ENCODE peak calls at places on chromosomes 2 and 18, in four cellular contexts. One of them, this sample, is unnamed.

GRCh38 chr2:172252154-172252553 is 149.5 kb upstream of the DLX2 start:
- DNase-seq in GM13976: no peak
- DNase-seq in esophagus squamous epithelium: no peak
- DNase-seq in stimulated activated CD4-positive, alpha-beta T cell treated with anti-CD3 and anti-CD28 coated beads, Interleukin-12 subunit alpha, Interleukin-12 subunit beta, amount 100 ng/mL, for 48 hours: no peak
- DNase-seq in this sample: no peak

GRCh38 chr2:164538250-164538866 is 82.9 kb downstream of the GRB14 start:
- DNase-seq in GM13976: peak; percentile 34
- DNase-seq in esophagus squamous epithelium: no peak
- DNase-seq in stimulated activated CD4-positive, alpha-beta T cell treated with anti-CD3 and anti-CD28 coated beads, Interleukin-12 subunit alpha, Interleukin-12 subunit beta, amount 100 ng/mL, for 48 hours: no peak
- DNase-seq in this sample: no peak

GRCh38 chr2:151691621-151692020 is 42.7 kb downstream of the NEB start:
- DNase-seq in GM13976: no peak
- DNase-seq in esophagus squamous epithelium: no peak
- DNase-seq in stimulated activated CD4-positive, alpha-beta T cell treated with anti-CD3 and anti-CD28 coated beads, Interleukin-12 subunit alpha, Interleukin-12 subunit beta, amount 100 ng/mL, for 48 hours: no peak
- DNase-seq in this sample: no peak

GRCh38 chr2:240502430-240503121 is 55.2 kb downstream of the ANKMY1 start:
- DNase-seq in GM13976: no peak
- DNase-seq in esophagus squamous epithelium: no peak
- DNase-seq in stimulated activated CD4-positive, alpha-beta T cell treated with anti-CD3 and anti-CD28 coated beads, Interleukin-12 subunit alpha, Interleukin-12 subunit beta, amount 100 ng/mL, for 48 hours: no peak
- DNase-seq in this sample: no peak

GRCh38 chr18:24227976-24228660 is 89.3 kb downstream of the CABYR start:
- DNase-seq in GM13976: no peak
- DNase-seq in esophagus squamous epithelium: no peak
- DNase-seq in stimulated activated CD4-positive, alpha-beta T cell treated with anti-CD3 and anti-CD28 coated beads, Interleukin-12 subunit alpha, Interleukin-12 subunit beta, amount 100 ng/mL, for 48 hours: no peak
- DNase-seq in this sample: no peak

GRCh38 chr2:100013892-100014677 is 128.3 kb downstream of the AFF3 start:
- DNase-seq in GM13976: no peak
- DNase-seq in esophagus squamous epithelium: no peak
- DNase-seq in stimulated activated CD4-positive, alpha-beta T cell treated with anti-CD3 and anti-CD28 coated beads, Interleukin-12 subunit alpha, Interleukin-12 subunit beta, amount 100 ng/mL, for 48 hours: no peak
- DNase-seq in this sample: no peak

GRCh38 chr2:217593732-217594131 is 409.1 kb downstream of the TNS1 start:
- DNase-seq in GM13976: no peak
- DNase-seq in esophagus squamous epithelium: no peak
- DNase-seq in stimulated activated CD4-positive, alpha-beta T cell treated with anti-CD3 and anti-CD28 coated beads, Interleukin-12 subunit alpha, Interleukin-12 subunit beta, amount 100 ng/mL, for 48 hours: no peak
- DNase-seq in this sample: peak; percentile 12

GRCh38 chr2:66729391-66729790 is 294.5 kb downstream of the MEIS1 start:
- DNase-seq in GM13976: no peak
- DNase-seq in esophagus squamous epithelium: no peak
- DNase-seq in stimulated activated CD4-positive, alpha-beta T cell treated with anti-CD3 and anti-CD28 coated beads, Interleukin-12 subunit alpha, Interleukin-12 subunit beta, amount 100 ng/mL, for 48 hours: no peak
- DNase-seq in this sample: no peak

GRCh38 chr18:49802623-49803022 is 10.7 kb downstream of the ACAA2 start:
- DNase-seq in GM13976: no peak
- DNase-seq in esophagus squamous epithelium: no peak
- DNase-seq in stimulated activated CD4-positive, alpha-beta T cell treated with anti-CD3 and anti-CD28 coated beads, Interleukin-12 subunit alpha, Interleukin-12 subunit beta, amount 100 ng/mL, for 48 hours: no peak
- DNase-seq in this sample: no peak

GRCh38 chr2:220871909-220872308 is 700.2 kb downstream of the EPHA4 start:
- DNase-seq in GM13976: no peak
- DNase-seq in esophagus squamous epithelium: no peak
- DNase-seq in stimulated activated CD4-positive, alpha-beta T cell treated with anti-CD3 and anti-CD28 coated beads, Interleukin-12 subunit alpha, Interleukin-12 subunit beta, amount 100 ng/mL, for 48 hours: no peak
- DNase-seq in this sample: no peak

GRCh38 chr2:239328306-239329191 is 72.3 kb downstream of the HDAC4 start:
- DNase-seq in GM13976: no peak
- DNase-seq in esophagus squamous epithelium: no peak
- DNase-seq in stimulated activated CD4-positive, alpha-beta T cell treated with anti-CD3 and anti-CD28 coated beads, Interleukin-12 subunit alpha, Interleukin-12 subunit beta, amount 100 ng/mL, for 48 hours: no peak
- DNase-seq in this sample: no peak

GRCh38 chr2:58155160-58155778 is 85.9 kb downstream of the FANCL start:
- DNase-seq in GM13976: no peak
- DNase-seq in esophagus squamous epithelium: no peak
- DNase-seq in stimulated activated CD4-positive, alpha-beta T cell treated with anti-CD3 and anti-CD28 coated beads, Interleukin-12 subunit alpha, Interleukin-12 subunit beta, amount 100 ng/mL, for 48 hours: no peak
- DNase-seq in this sample: no peak

GRCh38 chr2:40243581-40243980 is 208.3 kb downstream of the SLC8A1 start:
- DNase-seq in GM13976: no peak
- DNase-seq in esophagus squamous epithelium: no peak
- DNase-seq in stimulated activated CD4-positive, alpha-beta T cell treated with anti-CD3 and anti-CD28 coated beads, Interleukin-12 subunit alpha, Interleukin-12 subunit beta, amount 100 ng/mL, for 48 hours: no peak
- DNase-seq in this sample: no peak

GRCh38 chr18:21499997-21500396 is 100.5 kb downstream of the ESCO1 start:
- DNase-seq in GM13976: no peak
- DNase-seq in esophagus squamous epithelium: no peak
- DNase-seq in stimulated activated CD4-positive, alpha-beta T cell treated with anti-CD3 and anti-CD28 coated beads, Interleukin-12 subunit alpha, Interleukin-12 subunit beta, amount 100 ng/mL, for 48 hours: no peak
- DNase-seq in this sample: no peak

GRCh38 chr2:221447310-221447709 is 124.8 kb downstream of the EPHA4 start:
- DNase-seq in GM13976: no peak
- DNase-seq in esophagus squamous epithelium: no peak
- DNase-seq in stimulated activated CD4-positive, alpha-beta T cell treated with anti-CD3 and anti-CD28 coated beads, Interleukin-12 subunit alpha, Interleukin-12 subunit beta, amount 100 ng/mL, for 48 hours: no peak
- DNase-seq in this sample: no peak

GRCh38 chr2:79432731-79433146 is 80.1 kb upstream of the CTNNA2 start:
- DNase-seq in GM13976: no peak
- DNase-seq in esophagus squamous epithelium: no peak
- DNase-seq in stimulated activated CD4-positive, alpha-beta T cell treated with anti-CD3 and anti-CD28 coated beads, Interleukin-12 subunit alpha, Interleukin-12 subunit beta, amount 100 ng/mL, for 48 hours: no peak
- DNase-seq in this sample: no peak

GRCh38 chr2:59413751-59414570 is 1139.5 kb downstream of the BCL11A start:
- DNase-seq in GM13976: no peak
- DNase-seq in esophagus squamous epithelium: no peak
- DNase-seq in stimulated activated CD4-positive, alpha-beta T cell treated with anti-CD3 and anti-CD28 coated beads, Interleukin-12 subunit alpha, Interleukin-12 subunit beta, amount 100 ng/mL, for 48 hours: no peak
- DNase-seq in this sample: no peak

GRCh38 chr2:191636235-191636543 is 41.7 kb upstream of the NABP1 start:
- DNase-seq in GM13976: no peak
- DNase-seq in esophagus squamous epithelium: no peak
- DNase-seq in stimulated activated CD4-positive, alpha-beta T cell treated with anti-CD3 and anti-CD28 coated beads, Interleukin-12 subunit alpha, Interleukin-12 subunit beta, amount 100 ng/mL, for 48 hours: no peak
- DNase-seq in this sample: no peak

GRCh38 chr2:10526281-10526680 is 78.2 kb upstream of the ODC1 start:
- DNase-seq in GM13976: no peak
- DNase-seq in esophagus squamous epithelium: no peak
- DNase-seq in stimulated activated CD4-positive, alpha-beta T cell treated with anti-CD3 and anti-CD28 coated beads, Interleukin-12 subunit alpha, Interleukin-12 subunit beta, amount 100 ng/mL, for 48 hours: no peak
- DNase-seq in this sample: no peak

GRCh38 chr2:121721926-121722325 is 14.7 kb downstream of the NIFK start:
- DNase-seq in GM13976: no peak
- DNase-seq in esophagus squamous epithelium: no peak
- DNase-seq in stimulated activated CD4-positive, alpha-beta T cell treated with anti-CD3 and anti-CD28 coated beads, Interleukin-12 subunit alpha, Interleukin-12 subunit beta, amount 100 ng/mL, for 48 hours: no peak
- DNase-seq in this sample: no peak

GRCh38 chr18:9952633-9953416 is 39.0 kb downstream of the VAPA start:
- DNase-seq in GM13976: no peak
- DNase-seq in esophagus squamous epithelium: no peak
- DNase-seq in stimulated activated CD4-positive, alpha-beta T cell treated with anti-CD3 and anti-CD28 coated beads, Interleukin-12 subunit alpha, Interleukin-12 subunit beta, amount 100 ng/mL, for 48 hours: no peak
- DNase-seq in this sample: no peak

GRCh38 chr2:158460632-158461297 is 4.0 kb downstream of the PKP4 start:
- DNase-seq in GM13976: no peak
- DNase-seq in esophagus squamous epithelium: no peak
- DNase-seq in stimulated activated CD4-positive, alpha-beta T cell treated with anti-CD3 and anti-CD28 coated beads, Interleukin-12 subunit alpha, Interleukin-12 subunit beta, amount 100 ng/mL, for 48 hours: no peak
- DNase-seq in this sample: no peak

GRCh38 chr2:201072201-201072530 is 365 bp downstream of the NDUFB3 start:
- DNase-seq in GM13976: no peak
- DNase-seq in esophagus squamous epithelium: no peak
- DNase-seq in stimulated activated CD4-positive, alpha-beta T cell treated with anti-CD3 and anti-CD28 coated beads, Interleukin-12 subunit alpha, Interleukin-12 subunit beta, amount 100 ng/mL, for 48 hours: no peak
- DNase-seq in this sample: no peak